ENCODE peak calls at places on chromosomes 16 and 17, in nine cellular contexts. B, P, Y, Q, O, L, C, Z and G are unnamed samples.

GRCh38 chr17:27550291-27550930 is 80.6 kb upstream of the LGALS9 start:
- DNase-seq in O (no peak), P (no peak), Z (no peak), B (no peak), Y (no peak), Q (no peak), L (no peak), C (no peak), G (no peak)

GRCh38 chr16:4511441-4512082 is 27.0 kb downstream of the CDIP1 start:
- DNase-seq in O (no peak), Y (peak), B (no peak), Z (peak), P (peak), L (peak), C (peak), Q (no peak), G (no peak)

GRCh38 chr17:38584350-38584925 is 21.3 kb downstream of the SRCIN1 start:
- DNase-seq in B (no peak), L (peak), Q (peak), O (peak), Y (peak), P (peak), Z (peak), C (peak), G (no peak)

GRCh38 chr16:79329967-79330366 is 270.6 kb downstream of the MAF start:
- DNase-seq in C (no peak), B (no peak), Q (no peak), L (no peak), Z (no peak), O (no peak), P (no peak), Y (no peak), G (no peak)

GRCh38 chr17:13940858-13941665 is 128.2 kb upstream of the COX10 start:
- DNase-seq in P (peak), O (no peak), Y (no peak), C (no peak), Q (no peak), L (no peak), B (no peak), Z (no peak), G (no peak)

GRCh38 chr17:33973491-33973890 is 281.6 kb upstream of the CCL2 start:
- DNase-seq in Q (no peak), L (no peak), Z (no peak), B (no peak), Y (no peak), C (no peak), P (no peak), O (no peak), G (no peak)

GRCh38 chr17:37820313-37821024 is 75.6 kb upstream of the HNF1B start:
- DNase-seq in Q (no peak), Y (no peak), Z (no peak), P (no peak), B (no peak), O (no peak), C (peak), L (no peak), G (no peak)

GRCh38 chr16:81591538-81591870 is 146.9 kb downstream of the CMIP start:
- DNase-seq in B (no peak), P (no peak), Z (no peak), Y (no peak), L (no peak), Q (no peak), C (no peak), O (no peak), G (no peak)

GRCh38 chr16:84599528-84600202 is 18.2 kb downstream of the COTL1 start:
- DNase-seq in B (no peak), O (peak), Q (peak), P (peak), C (no peak), Y (peak), Z (peak), L (peak), G (peak)

GRCh38 chr17:38751803-38752118 is 780 bp upstream of the PSMB3 start:
- DNase-seq in Q (peak), C (peak), P (peak), O (peak), Y (peak), B (no peak), Z (peak), L (peak), G (peak)

GRCh38 chr17:49106366-49107210 is 26.0 kb upstream of the B4GALNT2 start:
- DNase-seq in Z (no peak), Q (no peak), P (peak), C (no peak), L (no peak), B (no peak), O (no peak), Y (peak), G (no peak)

GRCh38 chr17:31533546-31534155 is 142.2 kb downstream of the RAB11FIP4 start:
- DNase-seq in O (no peak), Z (peak), Y (peak), B (no peak), C (no peak), L (peak), Q (no peak), P (peak), G (no peak)

GRCh38 chr16:57999971-58000705 is at the start of gene ZNF319:
- DNase-seq in Y (no peak), Z (no peak), B (no peak), L (peak), O (no peak), Q (no peak), C (peak), P (peak), G (no peak)

GRCh38 chr17:31085563-31085962 is 9.2 kb upstream of the NF1 start:
- DNase-seq in C (no peak), O (no peak), Y (no peak), B (no peak), L (no peak), P (peak), Q (no peak), Z (no peak), G (peak)

GRCh38 chr16:4393243-4393606 is 21.6 kb downstream of the VASN start:
- DNase-seq in L (no peak), C (no peak), P (peak), Q (no peak), B (no peak), Y (no peak), O (no peak), Z (peak), G (no peak)

GRCh38 chr16:81688182-81688581 is 90.9 kb upstream of the PLCG2 start:
- DNase-seq in O (no peak), C (no peak), Q (no peak), L (no peak), Y (no peak), Z (no peak), B (no peak), P (no peak), G (no peak)

GRCh38 chr16:68784226-68784625 is 47.1 kb downstream of the CDH1 start:
- DNase-seq in C (no peak), O (no peak), P (no peak), L (no peak), Z (no peak), Y (no peak), B (no peak), Q (no peak), G (no peak)

GRCh38 chr17:50565559-50566350 is 5.2 kb downstream of the CACNA1G start:
- DNase-seq in Y (no peak), Q (no peak), P (no peak), Z (no peak), O (no peak), C (no peak), L (no peak), B (no peak), G (no peak)

GRCh38 chr17:50947844-50948514 is 81.8 kb upstream of the TOB1 start:
- DNase-seq in C (no peak), Y (peak), O (peak), L (no peak), Z (peak), P (no peak), B (no peak), Q (no peak), G (no peak)

GRCh38 chr16:28843766-28844165 is 2.4 kb downstream of the TUFM start:
- DNase-seq in B (no peak), P (no peak), O (no peak), L (no peak), C (no peak), Y (no peak), Q (no peak), Z (no peak), G (no peak)

GRCh38 chr16:28845173-28846079 is 722 bp downstream of the TUFM start:
- DNase-seq in O (no peak), Y (no peak), L (no peak), Q (no peak), B (no peak), P (no peak), Z (no peak), C (peak), G (no peak)

GRCh38 chr16:28846933-28847273 is 755 bp upstream of the TUFM start:
- DNase-seq in B (no peak), Z (no peak), C (peak), Q (no peak), Y (no peak), O (no peak), P (no peak), L (no peak), G (no peak)

GRCh38 chr16:28844226-28844885 is 1.8 kb downstream of the TUFM start:
- DNase-seq in Z (no peak), C (no peak), L (no peak), Y (no peak), O (no peak), P (no peak), Q (no peak), B (no peak), G (no peak)

DNA sequence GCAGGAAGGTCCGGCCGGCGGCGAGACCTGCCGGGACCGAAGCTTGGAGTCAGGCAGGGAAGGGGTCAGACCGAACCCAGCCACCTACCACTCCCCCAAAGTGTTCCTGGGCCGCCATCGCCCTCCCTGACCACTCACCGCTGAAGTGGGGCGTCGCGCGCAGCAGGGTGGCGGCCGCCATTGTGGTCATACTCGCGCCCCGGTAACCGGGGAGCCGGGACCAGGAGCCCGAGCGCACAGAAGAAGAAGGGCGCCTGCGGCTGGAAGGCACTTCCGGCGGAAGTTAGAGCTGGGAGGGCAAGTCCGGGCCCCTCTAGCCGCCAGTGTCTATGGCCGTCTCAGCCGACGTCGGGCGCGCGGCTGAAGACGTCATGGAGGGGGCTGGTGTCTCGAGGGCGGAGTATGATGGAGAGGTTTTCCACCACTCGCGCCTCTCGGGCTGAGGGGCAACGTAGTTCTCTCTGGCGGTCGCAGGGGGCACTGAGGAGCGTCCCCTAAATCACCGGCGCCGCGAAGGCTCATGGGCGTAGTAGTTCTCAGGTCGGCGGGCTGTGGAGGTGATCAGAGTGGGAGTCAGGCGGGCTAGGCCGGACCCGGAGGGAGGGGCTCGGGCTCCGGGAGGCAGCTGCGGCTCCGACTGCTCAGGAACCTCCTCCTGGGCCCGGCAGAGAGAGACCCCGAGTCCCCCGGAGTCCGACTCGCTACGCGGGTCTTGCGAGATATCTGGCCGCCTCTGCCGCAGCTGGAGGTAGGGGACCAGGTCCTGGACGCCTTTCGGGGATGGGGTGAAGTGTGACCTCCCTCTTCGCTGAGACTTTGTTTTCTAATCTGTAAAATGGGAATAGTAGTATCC is at the start of gene TUFM:
- DNase-seq in C (peak), Q (peak), B (peak), Z (peak), L (peak), Y (peak), O (peak), P (peak), G (peak)
- H3K4me3 ChIP-seq in C (peak), Q (peak), B (peak), Z (peak), L (peak), Y (peak), O (peak), P (peak), G (peak)

GRCh38 chr16:55655381-55655708 is 443 bp upstream of the SLC6A2 start:
- DNase-seq in L (no peak), Y (no peak), O (no peak), B (no peak), C (no peak), P (no peak), Z (no peak), Q (no peak), G (no peak)
- H3K4me3 ChIP-seq in L (peak), Y (no peak), O (no peak), B (peak), C (no peak), P (no peak), Z (peak), Q (no peak), G (no peak)

GRCh38 chr16:23969468-23970297 is 133.9 kb downstream of the PRKCB start:
- DNase-seq in P (no peak), C (no peak), Z (no peak), L (no peak), O (no peak), Q (no peak), Y (no peak), B (no peak), G (no peak)
- H3K4me3 ChIP-seq in P (no peak), C (no peak), Z (no peak), L (no peak), O (no peak), Q (no peak), Y (no peak), B (no peak), G (no peak)

GRCh38 chr17:65046236-65046635 is 10.3 kb downstream of the GNA13 start:
- DNase-seq in Z (no peak), O (no peak), P (no peak), L (no peak), B (no peak), Q (no peak), Y (no peak), C (no peak), G (no peak)

GRCh38 chr17:65049085-65049756 is 7.3 kb downstream of the GNA13 start:
- DNase-seq in C (peak), Y (no peak), B (no peak), O (no peak), Q (no peak), Z (no peak), L (no peak), P (no peak), G (no peak)

GRCh38 chr17:65050438-65050837 is 6.1 kb downstream of the GNA13 start:
- DNase-seq in C (no peak), Z (no peak), Y (no peak), O (no peak), B (no peak), P (no peak), Q (no peak), L (no peak), G (no peak)

GRCh38 chr17:65048441-65048840 is 8.1 kb downstream of the GNA13 start:
- DNase-seq in P (no peak), Z (no peak), Q (no peak), L (no peak), C (no peak), O (no peak), Y (no peak), B (no peak), G (no peak)

GRCh38 chr17:65047939-65048338 is 8.6 kb downstream of the GNA13 start:
- DNase-seq in Q (no peak), Z (no peak), Y (no peak), O (no peak), B (no peak), C (peak), P (no peak), L (no peak), G (no peak)
- H3K4me3 ChIP-seq in Q (no peak), Z (no peak), Y (no peak), O (no peak), B (peak), C (no peak), P (no peak), L (no peak), G (no peak)

GRCh38 chr16:49261930-49262329 is 19.7 kb downstream of the CBLN1 start:
- DNase-seq in O (no peak), Y (no peak), Z (no peak), Q (no peak), C (no peak), P (no peak), L (no peak), B (no peak), G (no peak)
- H3K4me3 ChIP-seq in O (no peak), Y (no peak), Z (no peak), Q (no peak), C (no peak), P (no peak), L (no peak), B (no peak), G (no peak)